ENCODE peak calls at places on chromosomes 5 and 9, in five cellular contexts. X, A, Y, H and T are unnamed samples.

GRCh38 chr9:128251701-128252100 is 24.1 kb downstream of the GOLGA2 start:
- DNase-seq in X (no peak), A (no peak), Y (no peak), H (peak), T (no peak)

GRCh38 chr5:171907731-171908343 is 98.6 kb downstream of the FBXW11 start:
- DNase-seq in X (peak), A (peak), Y (no peak), H (peak), T (no peak)

GRCh38 chr5:87195104-87195581 is 72.5 kb upstream of the RASA1 start:
- DNase-seq in X (no peak), A (no peak), Y (no peak), H (peak), T (no peak)

GRCh38 chr9:70589571-70590263 is 175.3 kb upstream of the KLF9 start:
- DNase-seq in X (peak), A (no peak), Y (no peak), H (peak), T (no peak)

GRCh38 chr5:16578474-16578883 is 38.3 kb downstream of the RETREG1 start:
- DNase-seq in X (no peak), A (no peak), Y (no peak), H (no peak), T (no peak)

GRCh38 chr5:42719034-42719433 is 37.6 kb upstream of the CCDC152 start:
- DNase-seq in X (no peak), A (no peak), Y (no peak), H (no peak), T (no peak)

GRCh38 chr5:163134061-163134460 is 303.3 kb upstream of the CCNG1 start:
- DNase-seq in X (no peak), A (no peak), Y (no peak), H (no peak), T (no peak)

GRCh38 chr9:105541838-105542237 is 16.1 kb upstream of the FKTN start:
- DNase-seq in X (no peak), A (no peak), Y (no peak), H (no peak), T (no peak)

GRCh38 chr9:34139477-34140146 is 13.1 kb upstream of the DCAF12 start:
- DNase-seq in X (no peak), A (peak), Y (no peak), H (peak), T (no peak)

GRCh38 chr5:68499952-68500351 is 284.4 kb downstream of the PIK3R1 start:
- DNase-seq in X (no peak), A (no peak), Y (no peak), H (peak), T (no peak)

GRCh38 chr5:14449052-14449661 is 132.4 kb upstream of the OTULINL start:
- DNase-seq in X (peak), A (no peak), Y (no peak), H (peak), T (no peak)

GRCh38 chr9:127916665-127917581 is at the start of gene ST6GALNAC4:
- DNase-seq in X (peak), A (peak), Y (peak), H (peak), T (peak)

GRCh38 chr9:32589083-32589713 is 16.2 kb upstream of the NDUFB6 start:
- DNase-seq in X (no peak), A (peak), Y (no peak), H (peak), T (no peak)

GRCh38 chr5:26813235-26813634 is 225.2 kb downstream of the CDH9 start:
- DNase-seq in X (no peak), A (no peak), Y (no peak), H (no peak), T (no peak)